ENCODE peak calls at places on chromosome 7, in ten cellular contexts. H is GM12864, J is lower lobe of right lung, Z is A549, U is DND-41, O is HepG2, Y is suprapubic skin, F is epithelial cell of proximal tubule, A is prostate gland, B is AG10803. G is an unnamed sample.

GRCh38 chr7:100893910-100894763 is 1.6 kb downstream of the ACHE start:
- DNase-seq in J (no peak), F (no peak), O (no peak), A (no peak), Z (no peak), H (no peak), U (no peak), B (no peak), Y (no peak), G (no peak)

GRCh38 chr7:1925349-1925748 is 255.3 kb downstream of the ELFN1 start:
- DNase-seq in Y (no peak), B (no peak), Z (no peak), O (peak; percentile 9), J (peak; percentile 38), U (peak; percentile 48), F (no peak), H (no peak), A (no peak), G (no peak)

GRCh38 chr7:66629222-66629658 is 559 bp downstream of the KCTD7 start:
- DNase-seq in H (no peak), Z (peak; percentile 36), U (no peak), F (no peak), J (peak; percentile 56), Y (peak; percentile 79), B (no peak), A (no peak), O (no peak), G (peak; percentile 24)

GRCh38 chr7:150620617-150621371 is 11.4 kb downstream of the GIMAP6 start:
- DNase-seq in Z (no peak), O (no peak), B (no peak), F (no peak), Y (no peak), U (no peak), H (no peak), J (no peak), A (no peak), G (peak; percentile 46)

GRCh38 chr7:68203246-68203645 is 1206.6 kb downstream of the TYW1 start:
- DNase-seq in A (no peak), B (no peak), H (no peak), Z (no peak), J (no peak), Y (no peak), F (no peak), U (no peak), O (no peak), G (no peak)

GRCh38 chr7:19405546-19405945 is 260.3 kb upstream of the FERD3L start:
- DNase-seq in H (no peak), F (no peak), B (peak; percentile 74), A (no peak), Y (no peak), U (no peak), J (no peak), Z (no peak), O (no peak), G (no peak)

GRCh38 chr7:24926623-24927539 is 53.1 kb downstream of the OSBPL3 start:
- DNase-seq in O (no peak), J (no peak), Z (no peak), H (no peak), U (no peak), B (peak; percentile 94), A (no peak), Y (no peak), F (no peak), G (no peak)

GRCh38 chr7:155881471-155882350 is 69.4 kb upstream of the SHH start:
- DNase-seq in Y (no peak), O (no peak), F (no peak), Z (no peak), U (no peak), A (no peak), H (no peak), J (no peak), B (no peak), G (no peak)

GRCh38 chr7:92694211-92694610 is 104.0 kb upstream of the FAM133B start:
- DNase-seq in J (no peak), F (no peak), H (no peak), O (no peak), B (no peak), Z (no peak), Y (no peak), U (no peak), A (no peak), G (no peak)

GRCh38 chr7:92697012-92697411 is 106.8 kb upstream of the FAM133B start:
- DNase-seq in B (no peak), O (no peak), J (no peak), U (no peak), H (no peak), A (no peak), Z (no peak), F (no peak), Y (no peak), G (no peak)

GRCh38 chr7:92697414-92697813 is 107.2 kb upstream of the FAM133B start:
- DNase-seq in F (no peak), U (no peak), Z (no peak), B (no peak), O (no peak), A (no peak), Y (no peak), H (no peak), J (no peak), G (no peak)

GRCh38 chr7:92696584-92696983 is 106.4 kb upstream of the FAM133B start:
- DNase-seq in Z (no peak), O (no peak), Y (no peak), U (no peak), B (no peak), F (no peak), J (no peak), A (no peak), H (no peak), G (no peak)

GRCh38 chr7:92695308-92696261 is 105.4 kb upstream of the FAM133B start:
- DNase-seq in Z (peak; percentile 36), B (peak; percentile 94), U (no peak), O (peak; percentile 99), Y (peak; percentile 63), J (peak; percentile 40), A (peak; percentile 25), F (peak; percentile 72), H (no peak), G (no peak)
- TF ChIP-seq CTCF in Z (no peak), B (no peak), U (no peak), O (no peak), Y (no peak), J (no peak), A (no peak), F (no peak), H (no peak), G (no peak)

GRCh38 chr7:97016392-97017196 is 8.0 kb downstream of the DLX5 start:
- DNase-seq in J (no peak), O (peak; percentile 76), H (no peak), F (no peak), B (no peak), Y (no peak), Z (no peak), A (no peak), U (no peak), G (no peak)

GRCh38 chr7:97017197-97018125 is 7.2 kb downstream of the DLX5 start:
- DNase-seq in Y (no peak), O (no peak), J (no peak), H (no peak), Z (no peak), A (no peak), F (no peak), B (no peak), U (no peak), G (no peak)

GRCh38 chr7:97014145-97014544 is 8.8 kb downstream of the DLX6 start:
- DNase-seq in B (no peak), Z (no peak), Y (no peak), J (no peak), A (no peak), H (no peak), F (no peak), O (no peak), U (no peak), G (no peak)

GRCh38 chr7:97015279-97015678 is 9.4 kb downstream of the DLX5 start:
- DNase-seq in F (no peak), O (no peak), Z (no peak), Y (no peak), U (no peak), H (no peak), A (no peak), B (no peak), J (no peak), G (no peak)

DNA sequence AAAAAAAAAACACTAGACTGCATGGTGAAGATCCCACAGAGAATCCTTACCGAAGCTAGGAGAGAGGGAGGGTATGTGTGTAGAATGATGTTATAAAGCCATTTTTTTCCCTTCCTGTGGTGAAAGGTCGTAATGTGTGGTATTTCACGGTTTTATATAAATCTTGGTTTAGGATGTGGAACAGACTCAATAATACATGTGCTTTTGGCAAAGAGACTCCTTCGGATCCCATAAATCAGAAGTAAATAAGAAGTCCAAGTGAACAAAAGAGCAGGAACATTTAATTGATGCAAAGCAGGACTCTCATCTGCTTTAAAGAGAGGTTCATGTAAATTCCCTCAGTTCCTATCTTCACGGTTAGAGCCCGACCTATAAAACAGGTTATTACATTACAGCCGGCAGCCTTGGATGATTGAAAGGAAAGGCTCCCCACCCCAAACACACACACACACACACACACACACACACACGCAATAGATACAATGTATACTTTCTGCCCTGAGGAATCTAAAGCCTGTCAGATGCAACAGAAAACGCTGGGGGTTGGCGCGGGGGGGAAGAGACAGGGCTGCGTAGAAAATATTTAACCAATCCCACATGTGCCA is 8.7 kb downstream of the DLX5 start:
- DNase-seq in F (no peak), A (no peak), U (no peak), Y (no peak), O (peak; percentile 69), Z (no peak), B (no peak), H (no peak), J (no peak), G (no peak)
- H3K4me3 ChIP-seq in F (no peak overlapping the region), A (no peak overlapping the region), U (no peak overlapping the region), Y (no peak overlapping the region), O (peak overlapping the region; percentile 83), Z (peak overlapping the region; percentile 33), B (no peak overlapping the region), H (no peak overlapping the region), J (no peak overlapping the region), G (no peak overlapping the region)

GRCh38 chr7:38248069-38248567 is 25.3 kb downstream of the TARP start:
- DNase-seq in H (no peak), B (no peak), A (no peak), Y (no peak), F (no peak), U (no peak), J (no peak), O (no peak), Z (no peak), G (no peak)

GRCh38 chr7:38245409-38245982 is 27.9 kb downstream of the TARP start:
- DNase-seq in A (no peak), B (no peak), F (no peak), O (no peak), Z (no peak), Y (no peak), H (no peak), U (no peak), J (no peak), G (no peak)

GRCh38 chr7:38244516-38244915 is 28.9 kb downstream of the TARP start:
- DNase-seq in Y (no peak), U (no peak), B (no peak), J (no peak), H (no peak), Z (no peak), A (no peak), F (no peak), O (no peak), G (no peak)

GRCh38 chr7:38241071-38241470 is 32.4 kb downstream of the TARP start:
- DNase-seq in B (no peak), J (no peak), U (no peak), O (no peak), Z (no peak), F (no peak), H (no peak), A (no peak), Y (no peak), G (no peak)

DNA sequence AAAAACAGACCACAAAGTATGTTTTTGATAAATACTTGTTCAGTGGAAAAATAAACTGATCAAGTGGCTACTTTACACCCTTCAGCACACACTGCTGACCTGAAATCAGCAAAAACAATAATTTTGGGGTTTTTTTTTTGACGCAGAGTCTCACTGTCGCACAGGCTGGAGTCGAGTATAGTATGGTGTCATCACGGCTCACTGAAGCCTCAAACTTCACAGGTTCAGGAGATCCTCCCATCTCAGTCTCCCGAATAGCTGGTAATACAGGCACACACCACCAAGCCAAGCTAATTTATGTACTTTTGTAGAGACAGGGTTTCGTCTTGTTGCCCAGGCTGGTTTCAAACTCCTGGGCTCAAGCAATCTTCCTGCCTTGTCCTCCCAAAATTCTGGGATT is 30.6 kb downstream of the TARP start:
- DNase-seq in H (no peak), B (no peak), J (no peak), O (no peak), Z (no peak), A (no peak), U (no peak), Y (no peak), F (no peak), G (no peak)
- TF ChIP-seq CTCF in H (no peak), B (no peak), J (no peak), O (no peak), Z (no peak), A (no peak), U (no peak), Y (no peak), F (no peak), G (no peak)

DNA sequence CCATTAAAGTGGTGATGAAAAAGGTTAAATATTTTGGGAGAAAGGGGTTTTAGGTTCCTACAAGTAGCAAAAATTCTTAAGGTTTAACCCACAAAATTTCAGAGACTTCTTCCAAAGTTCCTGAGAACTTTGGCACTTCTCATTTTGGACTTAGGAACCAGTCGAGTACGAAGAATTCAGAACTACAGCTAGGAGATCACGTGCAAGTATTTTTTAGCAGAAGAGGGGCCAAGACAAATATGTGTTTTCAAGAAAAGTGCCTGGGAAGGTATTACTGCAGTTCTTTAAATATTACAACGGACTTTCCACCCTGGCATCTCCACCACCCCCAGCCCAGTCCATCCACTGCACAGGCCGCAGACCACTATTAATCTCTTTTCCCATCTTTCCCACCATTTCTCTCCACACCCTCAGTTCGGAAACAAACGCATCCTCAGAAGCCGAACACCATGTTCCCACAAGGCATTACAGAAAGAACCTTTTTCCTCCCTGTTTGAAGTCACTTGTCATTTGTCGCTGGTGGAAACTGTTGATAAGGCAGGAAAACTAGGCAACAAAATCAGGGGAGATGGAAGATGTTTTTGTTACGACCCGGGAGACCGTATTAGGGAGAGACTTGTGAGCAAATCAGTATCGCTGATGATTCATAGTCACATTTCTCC is 7.1 kb downstream of the INHBA start:
- DNase-seq in Z (peak; percentile 12), J (no peak), A (no peak), U (no peak), Y (no peak), F (no peak), O (no peak), H (no peak), B (peak; percentile 71), G (no peak)
- H3K4me3 ChIP-seq in Z (no peak overlapping the region), J (peak overlapping the region; percentile 46), A (no peak overlapping the region), U (no peak overlapping the region), Y (peak overlapping the region; percentile 35), F (peak overlapping the region; percentile 49), O (no peak overlapping the region), H (no peak overlapping the region), B (peak overlapping the region; percentile 53), G (no peak overlapping the region)

G was measured in GM12865.